ENCODE peak calls at places on chromosomes 12 and 14, in four cellular contexts. B is SK-N-SH treated with all-trans-retinoic acid at 6 μM for 48 hours; C is lower lobe of right lung; G is activated T-cell treated with anti-CD3 and anti-CD28 coated beads, Interleukin-2, amount 50 U/mL, for 72 hours. T is an unnamed sample.
A peak's percentile ranks its signal among the peaks of the same experiment; 100 is the strongest.

GRCh38 chr12:49339464-49339861 is 2.5 kb upstream of the C1QL4 start:
- ATAC-seq in G (no peak), C (no peak), B (no peak), T (no peak)

GRCh38 chr12:59113831-59114273 is 193.5 kb upstream of the LRIG3 start:
- ATAC-seq in C (peak; percentile 85), G (peak; percentile 51), B (peak; percentile 97), T (no peak)

GRCh38 chr14:55803506-55804197 is 223.6 kb downstream of the KTN1 start:
- ATAC-seq in B (no peak), G (no peak), C (no peak), T (no peak)

GRCh38 chr14:94423465-94424056 is 29.0 kb downstream of the SERPINA11 start:
- ATAC-seq in B (peak; percentile 94), G (no peak), C (peak; percentile 82), T (no peak)

GRCh38 chr14:103730490-103731035 is 15.0 kb downstream of the ZFYVE21 start:
- ATAC-seq in C (no peak), G (no peak), B (no peak), T (no peak)

GRCh38 chr14:68711551-68712437 is 81.1 kb downstream of the ZFP36L1 start:
- ATAC-seq in G (peak; percentile 48), B (no peak), C (no peak), T (peak; percentile 61)

GRCh38 chr14:38078393-38078792 is 129.3 kb upstream of the SSTR1 start:
- ATAC-seq in G (peak; percentile 75), C (peak; percentile 84), B (no peak), T (peak; percentile 20)

GRCh38 chr14:75831971-75832370 is 149.8 kb downstream of the TGFB3 start:
- ATAC-seq in G (no peak), B (no peak), C (peak; percentile 88), T (no peak)

GRCh38 chr12:46585854-46586621 is 213.5 kb upstream of the SLC38A2 start:
- ATAC-seq in G (no peak), B (no peak), C (no peak), T (no peak)

GRCh38 chr12:91978143-91978542 is 167.5 kb downstream of the BTG1 start:
- ATAC-seq in G (peak; percentile 65), B (no peak), C (no peak), T (peak; percentile 77)

GRCh38 chr12:98671459-98671858 is 26.4 kb downstream of the APAF1 start:
- ATAC-seq in C (no peak), B (no peak), G (no peak), T (no peak)